ENCODE peak calls at places on chromosomes 1 and 21, in four cellular contexts. W, D, X and B are unnamed samples. For H3K27me3, the result is how much of the 10 kb centered on the place peaks cover.

GRCh38 chr1:193614817-193615216 is 428.4 kb upstream of the B3GALT2 start:
- DNase-seq in W (peak), D (no peak), X (no peak), B (peak)

GRCh38 chr1:151325231-151325630 is 2.0 kb downstream of the PI4KB start:
- DNase-seq in W (no peak), D (no peak), X (no peak), B (no peak)

GRCh38 chr1:116514708-116515525 is 55.9 kb downstream of the CD58 start:
- DNase-seq in W (no peak), D (no peak), X (no peak), B (no peak)

GRCh38 chr1:235068155-235069121 is 60.2 kb downstream of the TOMM20 start:
- DNase-seq in W (no peak), D (peak), X (no peak), B (peak)

GRCh38 chr1:160108888-160109662 is 6.5 kb upstream of the ATP1A2 start:
- DNase-seq in W (no peak), D (peak), X (no peak), B (peak)

GRCh38 chr1:10687782-10688408 is 108.6 kb downstream of the CASZ1 start:
- DNase-seq in W (no peak), D (no peak), X (no peak), B (no peak)

GRCh38 chr21:35583566-35584216 is 476.6 kb downstream of the SETD4 start:
- DNase-seq in W (no peak), D (no peak), X (no peak), B (no peak)

GRCh38 chr1:47192458-47193384 is 2.9 kb upstream of the PDZK1IP1 start:
- DNase-seq in W (peak), D (peak), X (peak), B (peak)

GRCh38 chr1:212106286-212106792 is 70.8 kb downstream of the DTL start:
- DNase-seq in W (no peak), D (no peak), X (no peak), B (no peak)

GRCh38 chr1:7036393-7036792 is 251.1 kb downstream of the CAMTA1 start:
- DNase-seq in W (no peak), D (no peak), X (no peak), B (no peak)

GRCh38 chr1:77889240-77889637 is 815 bp downstream of the NEXN start:
- DNase-seq in W (peak), D (no peak), X (no peak), B (peak)

GRCh38 chr1:28577738-28578536 is 14.1 kb upstream of the RAB42 start:
- DNase-seq in W (no peak), D (no peak), X (no peak), B (no peak)

GRCh38 chr1:183987593-183988318 is 49.8 kb downstream of the COLGALT2 start:
- DNase-seq in W (no peak), D (no peak), X (no peak), B (no peak)

GRCh38 chr1:161787355-161787754 is 21.2 kb downstream of the ATF6 start:
- DNase-seq in W (no peak), D (no peak), X (no peak), B (no peak)

GRCh38 chr1:243407284-243408018 is 151.6 kb downstream of the SDCCAG8 start:
- DNase-seq in W (no peak), D (no peak), X (no peak), B (no peak)

GRCh38 chr1:189983156-189983555 is 494.5 kb downstream of the BRINP3 start:
- DNase-seq in W (no peak), D (no peak), X (no peak), B (no peak)
- H3K4me3 ChIP-seq in W (no peak), D (no peak), X (no peak), B (no peak)

GRCh38 chr1:22096463-22096862 is 44.0 kb downstream of the CDC42 start:
- DNase-seq in W (no peak), D (no peak), X (no peak), B (no peak)
- TF ChIP-seq CTCF in W (no peak), D (no peak), X (no peak), B (no peak)

DNA sequence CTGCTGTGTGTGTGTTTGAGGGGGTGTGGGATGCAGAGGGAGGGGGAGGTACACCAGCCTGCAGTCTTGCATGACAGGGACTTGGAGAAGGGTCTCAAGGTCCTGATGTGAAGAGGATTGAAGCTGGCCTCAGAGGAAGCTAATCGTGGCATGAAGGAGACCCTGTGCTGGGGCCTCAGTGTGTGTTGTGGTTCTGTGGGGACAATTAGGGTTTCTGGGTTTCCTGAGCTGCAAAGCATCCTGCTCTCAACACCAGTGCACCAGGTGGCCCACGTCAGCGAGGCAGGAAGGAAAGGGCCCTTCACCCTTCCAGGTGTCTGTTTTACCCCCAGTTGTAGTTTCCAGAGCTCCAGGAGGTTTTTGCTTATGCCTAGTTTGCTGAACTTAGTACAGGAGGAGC is 52.8 kb downstream of the TENT5C start:
- DNase-seq in W (no peak), D (no peak), X (no peak), B (no peak)
- H3K27me3 ChIP-seq in W (under half), D (under half), X (under half), B (under half)

DNA sequence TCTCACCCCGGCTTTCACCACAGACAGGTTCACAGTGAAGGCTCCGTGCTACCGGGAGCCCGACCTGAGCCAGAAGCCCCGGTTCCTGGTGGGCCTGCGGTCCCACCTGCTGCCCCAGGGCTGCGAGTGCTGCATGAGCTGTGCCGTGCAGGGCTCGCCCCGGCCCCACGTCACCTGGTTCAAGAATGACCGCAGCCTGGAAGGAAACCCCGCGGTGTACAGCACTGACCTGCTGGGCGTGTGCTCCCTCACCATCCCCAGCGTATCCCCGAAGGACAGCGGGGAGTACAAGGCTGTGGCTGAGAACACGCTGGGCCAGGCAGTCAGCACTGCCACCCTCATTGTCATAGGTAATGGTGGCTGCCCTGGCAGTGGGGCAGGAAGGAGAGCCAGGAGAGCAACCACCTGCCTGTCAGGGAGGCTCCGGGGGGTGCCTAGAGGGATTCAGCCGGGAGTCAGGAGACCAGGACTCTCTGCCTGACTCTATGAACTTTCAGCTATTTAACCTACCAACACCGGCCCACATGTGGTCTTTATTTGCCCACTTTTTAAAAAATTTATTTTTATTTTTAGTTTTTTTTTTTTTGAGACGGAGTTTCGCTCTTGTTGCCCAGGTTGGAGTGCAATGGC is 36.4 kb downstream of the IGFN1 start:
- DNase-seq in W (no peak), D (no peak), X (no peak), B (no peak)
- H3K4me3 ChIP-seq in W (no peak), D (no peak), X (no peak), B (no peak)

GRCh38 chr1:25566730-25567341 is 23.4 kb downstream of the LDLRAP1 start:
- DNase-seq in W (peak), D (no peak), X (no peak), B (peak)
- TF ChIP-seq CTCF in W (peak), D (no peak), X (no peak), B (peak)

GRCh38 chr1:204202481-204202880 is 6.2 kb upstream of the KISS1 start:
- DNase-seq in W (no peak), D (no peak), X (no peak), B (no peak)
- H3K27me3 ChIP-seq in W (under half), D (under half), X (under half), B (under half)

GRCh38 chr1:1783320-1783719 is 5.0 kb upstream of the NADK start:
- DNase-seq in W (no peak), D (no peak), X (no peak), B (no peak)

GRCh38 chr1:1780598-1781525 is 2.6 kb upstream of the NADK start:
- DNase-seq in W (no peak), D (peak), X (no peak), B (no peak)

GRCh38 chr1:1781526-1781903 is 3.2 kb upstream of the NADK start:
- DNase-seq in W (no peak), D (no peak), X (no peak), B (no peak)

GRCh38 chr1:1784933-1785332 is 6.7 kb upstream of the NADK start:
- DNase-seq in W (no peak), D (no peak), X (no peak), B (no peak)

GRCh38 chr1:1782399-1783221 is 4.3 kb upstream of the NADK start:
- DNase-seq in W (no peak), D (peak), X (peak), B (no peak)
- H3K4me3 ChIP-seq in W (no peak), D (no peak), X (no peak), B (peak)

GRCh38 chr1:154183045-154183968 is 8.6 kb downstream of the TPM3 start:
- DNase-seq in W (peak), D (peak), X (peak), B (peak)
- TF ChIP-seq CTCF in W (no peak), D (peak), X (no peak), B (no peak)